ENCODE peak calls at places on chromosome 9, in four cellular contexts. One of them, this sample, is unnamed.

GRCh38 chr9:116144038-116144437 is 9.6 kb upstream of the PAPPA start:
- DNase-seq in HepG2: no peak
- DNase-seq in K562: no peak
- DNase-seq in GM12878: no peak
- DNase-seq in this sample: peak; percentile 43

GRCh38 chr9:70411141-70411929 is 3.1 kb downstream of the KLF9 start:
- DNase-seq in HepG2: peak; percentile 9
- DNase-seq in K562: peak; percentile 45
- DNase-seq in GM12878: no peak
- DNase-seq in this sample: no peak

GRCh38 chr9:23683021-23683431 is 143.0 kb downstream of the ELAVL2 start:
- DNase-seq in HepG2: no peak
- DNase-seq in K562: no peak
- DNase-seq in GM12878: no peak
- DNase-seq in this sample: no peak

GRCh38 chr9:93132287-93132927 is 1.6 kb downstream of the NINJ1 start:
- DNase-seq in HepG2: no peak
- DNase-seq in K562: no peak
- DNase-seq in GM12878: no peak
- DNase-seq in this sample: peak; percentile 54

GRCh38 chr9:14393382-14393781 is 79.4 kb upstream of the NFIB start:
- DNase-seq in HepG2: no peak
- DNase-seq in K562: peak; percentile 22
- DNase-seq in GM12878: no peak
- DNase-seq in this sample: no peak

GRCh38 chr9:23229764-23230434 is 596.1 kb downstream of the ELAVL2 start:
- DNase-seq in HepG2: no peak
- DNase-seq in K562: no peak
- DNase-seq in GM12878: no peak
- DNase-seq in this sample: no peak

GRCh38 chr9:125655691-125656410 is 51.2 kb downstream of the MAPKAP1 start:
- DNase-seq in HepG2: no peak
- DNase-seq in K562: no peak
- DNase-seq in GM12878: no peak
- DNase-seq in this sample: no peak

GRCh38 chr9:2262371-2262770 is 247.2 kb downstream of the SMARCA2 start:
- DNase-seq in HepG2: no peak
- DNase-seq in K562: no peak
- DNase-seq in GM12878: no peak
- DNase-seq in this sample: no peak

GRCh38 chr9:78296208-78296892 is 575 bp upstream of the PSAT1 start:
- DNase-seq in HepG2: peak; percentile 62
- DNase-seq in K562: no peak
- DNase-seq in GM12878: no peak
- DNase-seq in this sample: peak; percentile 49

GRCh38 chr9:104923740-104924139 is 4.2 kb downstream of the ABCA1 start:
- DNase-seq in HepG2: no peak
- DNase-seq in K562: no peak
- DNase-seq in GM12878: no peak
- DNase-seq in this sample: no peak

GRCh38 chr9:74729129-74729710 is 158.5 kb downstream of the TRPM6 start:
- DNase-seq in HepG2: no peak
- DNase-seq in K562: no peak
- DNase-seq in GM12878: no peak
- DNase-seq in this sample: no peak

GRCh38 chr9:77803423-77803822 is 155.3 kb upstream of the GNA14 start:
- DNase-seq in HepG2: no peak
- DNase-seq in K562: no peak
- DNase-seq in GM12878: no peak
- DNase-seq in this sample: no peak

GRCh38 chr9:87263291-87263690 is 234.4 kb upstream of the DAPK1 start:
- DNase-seq in HepG2: no peak
- DNase-seq in K562: peak; percentile 44
- DNase-seq in GM12878: no peak
- DNase-seq in this sample: peak; percentile 12

GRCh38 chr9:122090981-122091380 is 2.1 kb downstream of the TTLL11 start:
- DNase-seq in HepG2: no peak
- DNase-seq in K562: no peak
- DNase-seq in GM12878: no peak
- DNase-seq in this sample: no peak

GRCh38 chr9:18424132-18424531 is 49.8 kb upstream of the ADAMTSL1 start:
- DNase-seq in HepG2: no peak
- DNase-seq in K562: no peak
- DNase-seq in GM12878: no peak
- DNase-seq in this sample: no peak

GRCh38 chr9:124366476-124367220 is 48.6 kb downstream of the PSMB7 start:
- DNase-seq in HepG2: no peak
- DNase-seq in K562: peak; percentile 43
- DNase-seq in GM12878: no peak
- DNase-seq in this sample: no peak

GRCh38 chr9:20784196-20784595 is 100.1 kb downstream of the FOCAD start:
- DNase-seq in HepG2: no peak
- DNase-seq in K562: no peak
- DNase-seq in GM12878: no peak
- DNase-seq in this sample: no peak

GRCh38 chr9:5052858-5053257 is 67.8 kb downstream of the JAK2 start:
- DNase-seq in HepG2: no peak
- DNase-seq in K562: no peak
- DNase-seq in GM12878: no peak
- DNase-seq in this sample: no peak

GRCh38 chr9:88390371-88390990 is 2.2 kb downstream of the SPIN1 start:
- DNase-seq in HepG2: no peak
- DNase-seq in K562: no peak
- DNase-seq in GM12878: no peak
- DNase-seq in this sample: no peak

GRCh38 chr9:132694144-132694543 is 23.9 kb downstream of the GTF3C4 start:
- DNase-seq in HepG2: no peak
- DNase-seq in K562: peak; percentile 27
- DNase-seq in GM12878: no peak
- DNase-seq in this sample: no peak

GRCh38 chr9:98450486-98450885 is 195.0 kb upstream of the TBC1D2 start:
- DNase-seq in HepG2: no peak
- DNase-seq in K562: no peak
- DNase-seq in GM12878: no peak
- DNase-seq in this sample: no peak

GRCh38 chr9:14346826-14347407 is 33.0 kb upstream of the NFIB start:
- DNase-seq in HepG2: no peak
- DNase-seq in K562: no peak
- DNase-seq in GM12878: no peak
- DNase-seq in this sample: no peak

GRCh38 chr9:88045686-88046085 is 71.4 kb upstream of the CDK20 start:
- DNase-seq in HepG2: no peak
- DNase-seq in K562: no peak
- DNase-seq in GM12878: no peak
- DNase-seq in this sample: no peak

GRCh38 chr9:81562221-81563019 is 126.9 kb downstream of the TLE1 start:
- DNase-seq in HepG2: peak; percentile 73
- DNase-seq in K562: no peak
- DNase-seq in GM12878: no peak
- DNase-seq in this sample: no peak

GRCh38 chr9:69193685-69194032 is 19.6 kb downstream of the TJP2 start:
- DNase-seq in HepG2: no peak
- DNase-seq in K562: peak; percentile 44
- DNase-seq in GM12878: no peak
- DNase-seq in this sample: no peak

GRCh38 chr9:133066181-133066983 is 4.6 kb downstream of the CEL start:
- DNase-seq in HepG2: no peak
- DNase-seq in K562: no peak
- DNase-seq in GM12878: no peak
- DNase-seq in this sample: no peak

GRCh38 chr9:69122391-69123141 is 51.5 kb upstream of the TJP2 start:
- DNase-seq in HepG2: peak; percentile 52
- DNase-seq in K562: no peak
- DNase-seq in GM12878: no peak
- DNase-seq in this sample: no peak

GRCh38 chr9:77457916-77458592 is 190.1 kb downstream of the GNA14 start:
- DNase-seq in HepG2: peak; percentile 55
- DNase-seq in K562: peak; percentile 68
- DNase-seq in GM12878: no peak
- DNase-seq in this sample: peak; percentile 79

GRCh38 chr9:69932901-69933300 is 110.7 kb upstream of the MAMDC2 start:
- DNase-seq in HepG2: peak; percentile 36
- DNase-seq in K562: peak; percentile 23
- DNase-seq in GM12878: no peak
- DNase-seq in this sample: peak; percentile 54

GRCh38 chr9:91978739-91979414 is 28.8 kb upstream of the ROR2 start:
- DNase-seq in HepG2: no peak
- DNase-seq in K562: peak; percentile 61
- DNase-seq in GM12878: no peak
- DNase-seq in this sample: peak; percentile 57

GRCh38 chr9:110133608-110134214 is 74.2 kb downstream of the C9orf152 start:
- DNase-seq in HepG2: no peak
- DNase-seq in K562: no peak
- DNase-seq in GM12878: no peak
- DNase-seq in this sample: peak; percentile 53

GRCh38 chr9:104286792-104287191 is 192.7 kb downstream of the SMC2 start:
- DNase-seq in HepG2: no peak
- DNase-seq in K562: no peak
- DNase-seq in GM12878: no peak
- DNase-seq in this sample: no peak

GRCh38 chr9:34652608-34653007 is 623 bp downstream of the IL11RA start:
- DNase-seq in HepG2: no peak
- DNase-seq in K562: no peak
- DNase-seq in GM12878: no peak
- DNase-seq in this sample: no peak

GRCh38 chr9:132357764-132358163 is 3.0 kb upstream of the SETX start:
- DNase-seq in HepG2: no peak
- DNase-seq in K562: no peak
- DNase-seq in GM12878: no peak
- DNase-seq in this sample: no peak

GRCh38 chr9:112140936-112141335 is 34.2 kb downstream of the SUSD1 start:
- DNase-seq in HepG2: no peak
- DNase-seq in K562: no peak
- DNase-seq in GM12878: no peak
- DNase-seq in this sample: no peak

GRCh38 chr9:6938447-6938846 is 180.7 kb downstream of the KDM4C start:
- DNase-seq in HepG2: peak; percentile 36
- DNase-seq in K562: no peak
- DNase-seq in GM12878: no peak
- DNase-seq in this sample: no peak

GRCh38 chr9:95176755-95177319 is 140.7 kb downstream of the FANCC start:
- DNase-seq in HepG2: no peak
- DNase-seq in K562: no peak
- DNase-seq in GM12878: no peak
- DNase-seq in this sample: no peak

GRCh38 chr9:95171596-95171995 is 145.9 kb downstream of the FANCC start:
- DNase-seq in HepG2: no peak
- DNase-seq in K562: no peak
- DNase-seq in GM12878: no peak
- DNase-seq in this sample: no peak

GRCh38 chr9:95174038-95174437 is 143.5 kb downstream of the FANCC start:
- DNase-seq in HepG2: no peak
- DNase-seq in K562: no peak
- DNase-seq in GM12878: no peak
- DNase-seq in this sample: no peak

GRCh38 chr9:95177617-95178016 is 139.9 kb downstream of the FANCC start:
- DNase-seq in HepG2: no peak
- DNase-seq in K562: no peak
- DNase-seq in GM12878: no peak
- DNase-seq in this sample: no peak

DNA sequence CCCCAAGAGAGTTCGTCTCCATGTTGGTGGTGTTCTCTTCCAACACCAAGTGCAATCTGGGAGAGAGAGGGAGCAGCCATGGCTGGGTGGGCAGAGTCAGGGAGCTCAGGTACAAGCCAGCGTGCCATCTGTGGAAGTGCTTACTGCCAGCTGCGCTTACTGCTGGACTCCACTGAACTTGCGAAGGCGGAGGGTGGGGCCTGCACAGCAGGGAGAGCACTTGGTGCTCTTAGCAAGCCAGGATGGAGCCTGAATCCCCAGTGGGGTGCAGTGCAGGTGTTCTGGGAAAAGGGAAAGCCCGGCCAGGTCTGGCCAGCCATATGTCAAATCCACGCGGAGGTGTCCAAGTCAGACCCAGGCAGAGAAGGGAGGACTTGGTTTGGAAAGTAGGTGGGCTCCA is 142.0 kb downstream of the FANCC start:
- DNase-seq in HepG2: no peak
- DNase-seq in K562: no peak
- DNase-seq in GM12878: no peak
- DNase-seq in this sample: no peak
- TF ChIP-seq RAD21 in HepG2: no peak
- TF ChIP-seq RAD21 in K562: no peak
- TF ChIP-seq RAD21 in GM12878: no peak
- TF ChIP-seq RAD21 in this sample: no peak

GRCh38 chr9:90331826-90332575 is 310.6 kb downstream of the DIRAS2 start:
- DNase-seq in HepG2: no peak
- DNase-seq in K562: no peak
- DNase-seq in GM12878: no peak
- DNase-seq in this sample: peak; percentile 64
- TF ChIP-seq JUNB in HepG2: no peak
- TF ChIP-seq JUNB in K562: no peak
- TF ChIP-seq JUNB in GM12878: no peak
- TF ChIP-seq JUNB in this sample: no peak

GRCh38 chr9:38181866-38182265 is 112.8 kb upstream of the SHB start:
- DNase-seq in HepG2: no peak
- DNase-seq in K562: no peak
- DNase-seq in GM12878: no peak
- DNase-seq in this sample: no peak

GRCh38 chr9:38180631-38181030 is 111.6 kb upstream of the SHB start:
- DNase-seq in HepG2: no peak
- DNase-seq in K562: no peak
- DNase-seq in GM12878: no peak
- DNase-seq in this sample: no peak

GRCh38 chr9:38179965-38180364 is 110.9 kb upstream of the SHB start:
- DNase-seq in HepG2: no peak
- DNase-seq in K562: no peak
- DNase-seq in GM12878: no peak
- DNase-seq in this sample: no peak

GRCh38 chr9:38182321-38182720 is 113.3 kb upstream of the SHB start:
- DNase-seq in HepG2: no peak
- DNase-seq in K562: peak; percentile 24
- DNase-seq in GM12878: peak; percentile 43
- DNase-seq in this sample: no peak

GRCh38 chr9:38181216-38181615 is 112.2 kb upstream of the SHB start:
- DNase-seq in HepG2: no peak
- DNase-seq in K562: no peak
- DNase-seq in GM12878: no peak
- DNase-seq in this sample: no peak
- TF ChIP-seq USF2 in HepG2: no peak
- TF ChIP-seq USF2 in K562: no peak
- TF ChIP-seq USF2 in GM12878: no peak
- TF ChIP-seq USF2 in this sample: no peak

GRCh38 chr9:27276182-27277030 is 20.5 kb downstream of the EQTN start:
- DNase-seq in HepG2: peak; percentile 45
- DNase-seq in K562: peak; percentile 25
- DNase-seq in GM12878: no peak
- DNase-seq in this sample: peak; percentile 34
- TF ChIP-seq RAD21 in HepG2: no peak
- TF ChIP-seq RAD21 in K562: peak; percentile 55
- TF ChIP-seq RAD21 in GM12878: peak; percentile 81
- TF ChIP-seq RAD21 in this sample: peak; percentile 83

This sample was measured in A549.